ENCODE peak calls at places on chromosome 3, in six cellular contexts. Z, W, G, V, I and S are unnamed samples.

GRCh38 chr3:52085883-52086282 is 29.5 kb upstream of the DUSP7 start:
- DNase-seq in Z (no peak), W (no peak), G (no peak), V (no peak), I (no peak), S (no peak)

GRCh38 chr3:108914774-108915641 is 38.7 kb downstream of the GUCA1C start:
- DNase-seq in Z (no peak), W (peak; percentile 40), G (peak; percentile 70), V (peak; percentile 72), I (peak; percentile 68), S (peak; percentile 83)

GRCh38 chr3:68866157-68866556 is 66.2 kb downstream of the TAFA4 start:
- DNase-seq in Z (no peak), W (no peak), G (no peak), V (peak; percentile 3), I (no peak), S (peak; percentile 1)

GRCh38 chr3:112092439-112093179 is 6.4 kb downstream of the C3orf52 start:
- DNase-seq in Z (no peak), W (no peak), G (no peak), V (no peak), I (no peak), S (peak; percentile 59)

GRCh38 chr3:56783644-56784451 is 17.9 kb downstream of the ARHGEF3 start:
- DNase-seq in Z (no peak), W (peak; percentile 60), G (no peak), V (peak; percentile 95), I (no peak), S (peak; percentile 85)

GRCh38 chr3:72756900-72757299 is 91.3 kb downstream of the SHQ1 start:
- DNase-seq in Z (no peak), W (peak; percentile 35), G (no peak), V (no peak), I (no peak), S (no peak)

GRCh38 chr3:44411031-44411645 is 66.3 kb downstream of the ZNF445 start:
- DNase-seq in Z (peak; percentile 83), W (no peak), G (no peak), V (no peak), I (no peak), S (no peak)

GRCh38 chr3:41318520-41318919 is 119.2 kb downstream of the CTNNB1 start:
- DNase-seq in Z (no peak), W (no peak), G (no peak), V (peak; percentile 37), I (no peak), S (no peak)

GRCh38 chr3:133987933-133988484 is 41.7 kb downstream of the SLCO2A1 start:
- DNase-seq in Z (no peak), W (no peak), G (no peak), V (no peak), I (no peak), S (no peak)